ENCODE peak calls at places on chromosomes 2 and 18, in nine cellular contexts. S is spleen; K is left ventricle myocardium inferior; F is CD8-positive, alpha-beta memory T cell; M is foreskin keratinocyte; G is CD8-positive, alpha-beta T cell; Y is esophagus muscularis mucosa; U is NT2/D1; H is pancreas. J is an unnamed sample.

GRCh38 chr2:240141736-240142135 is 1.3 kb upstream of the OTOS start:
- DNase-seq in S (peak; percentile 64), K (no peak), F (no peak), M (no peak), G (no peak), Y (no peak), U (no peak), H (no peak), J (peak; percentile 21)

GRCh38 chr2:39743170-39743851 is 35.7 kb downstream of the THUMPD2 start:
- DNase-seq in S (no peak), K (no peak), F (no peak), M (peak; percentile 46), G (no peak), Y (no peak), U (no peak), H (no peak), J (no peak)

GRCh38 chr18:49447810-49448745 is 12.4 kb downstream of the DYM start:
- DNase-seq in S (no peak), K (no peak), F (peak; percentile 16), M (peak; percentile 27), G (no peak), Y (no peak), U (peak; percentile 73), H (no peak), J (no peak)

GRCh38 chr2:233439191-233439590 is 84.9 kb downstream of the DGKD start:
- DNase-seq in S (peak; percentile 56), K (peak; percentile 50), F (no peak), M (no peak), G (no peak), Y (no peak), U (no peak), H (no peak), J (no peak)

GRCh38 chr2:176814740-176815367 is 397.7 kb upstream of the HNRNPA3 start:
- DNase-seq in S (no peak), K (no peak), F (no peak), M (peak; percentile 2), G (no peak), Y (no peak), U (no peak), H (no peak), J (no peak)

GRCh38 chr2:118251427-118251826 is 163.2 kb downstream of the INSIG2 start:
- DNase-seq in S (no peak), K (no peak), F (no peak), M (no peak), G (no peak), Y (no peak), U (peak; percentile 20), H (no peak), J (no peak)

GRCh38 chr2:98538280-98539041 is 69.9 kb downstream of the COA5 start:
- DNase-seq in S (no peak), K (no peak), F (no peak), M (no peak), G (no peak), Y (peak; percentile 45), U (no peak), H (no peak), J (no peak)

GRCh38 chr18:79961527-79962291 is 2.7 kb upstream of the HSBP1L1 start:
- DNase-seq in S (peak; percentile 76), K (no peak), F (no peak), M (no peak), G (no peak), Y (no peak), U (no peak), H (no peak), J (no peak)

GRCh38 chr2:159635006-159635746 is 18.8 kb upstream of the BAZ2B start:
- DNase-seq in S (no peak), K (no peak), F (no peak), M (no peak), G (no peak), Y (no peak), U (no peak), H (no peak), J (no peak)

GRCh38 chr2:45404807-45405297 is 206.2 kb downstream of the SRBD1 start:
- DNase-seq in S (no peak), K (no peak), F (no peak), M (no peak), G (no peak), Y (no peak), U (no peak), H (no peak), J (no peak)

GRCh38 chr2:183349046-183349445 is 224.8 kb downstream of the NUP35 start:
- DNase-seq in S (no peak), K (no peak), F (no peak), M (no peak), G (no peak), Y (no peak), U (no peak), H (no peak), J (no peak)

DNA sequence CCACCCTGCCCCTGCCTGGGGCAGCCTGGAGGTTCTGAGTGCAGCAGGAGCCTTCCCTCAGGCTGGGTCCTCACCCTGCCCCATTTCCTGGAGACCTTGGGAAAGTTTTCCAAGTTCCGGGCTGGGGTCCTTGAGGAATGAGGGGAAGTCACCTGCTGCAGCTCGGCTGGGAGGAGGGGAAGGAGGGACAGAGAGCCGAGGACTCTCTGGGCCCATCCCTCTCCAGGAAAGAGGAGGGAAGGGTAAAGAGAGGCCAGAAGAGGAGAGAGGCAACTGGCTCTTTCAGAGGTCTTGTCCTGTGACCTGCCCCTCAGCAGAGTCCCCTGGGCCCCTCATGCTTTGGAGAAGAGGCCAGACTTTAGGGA is 144.2 kb upstream of the HAAO start:
- DNase-seq in S (peak; percentile 50), K (no peak), F (no peak), M (no peak), G (no peak), Y (no peak), U (no peak), H (no peak), J (no peak)
- H3K4me1 ChIP-seq in S (peaks cover 14% of the 10 kb centered on the region), K (peaks cover 75% of the 10 kb centered on the region), F (no peaks in the 10 kb centered on the region), M (peaks cover 18% of the 10 kb centered on the region), G (no peaks in the 10 kb centered on the region), Y (peaks cover 65% of the 10 kb centered on the region), U (peaks cover 16% of the 10 kb centered on the region), H (no peaks in the 10 kb centered on the region), J (peaks cover 31% of the 10 kb centered on the region)

GRCh38 chr2:54599326-54599710 is 124.1 kb upstream of the EML6 start:
- DNase-seq in S (no peak), K (no peak), F (no peak), M (no peak), G (no peak), Y (no peak), U (no peak), H (no peak), J (no peak)

GRCh38 chr2:54603357-54603756 is 120.1 kb upstream of the EML6 start:
- DNase-seq in S (no peak), K (no peak), F (no peak), M (no peak), G (no peak), Y (no peak), U (no peak), H (no peak), J (no peak)

GRCh38 chr2:54599914-54600313 is 123.5 kb upstream of the EML6 start:
- DNase-seq in S (no peak), K (peak; percentile 70), F (no peak), M (peak; percentile 85), G (no peak), Y (no peak), U (no peak), H (no peak), J (peak; percentile 82)

GRCh38 chr2:54602736-54603322 is 120.6 kb upstream of the EML6 start:
- DNase-seq in S (no peak), K (no peak), F (no peak), M (no peak), G (no peak), Y (no peak), U (no peak), H (no peak), J (no peak)

DNA sequence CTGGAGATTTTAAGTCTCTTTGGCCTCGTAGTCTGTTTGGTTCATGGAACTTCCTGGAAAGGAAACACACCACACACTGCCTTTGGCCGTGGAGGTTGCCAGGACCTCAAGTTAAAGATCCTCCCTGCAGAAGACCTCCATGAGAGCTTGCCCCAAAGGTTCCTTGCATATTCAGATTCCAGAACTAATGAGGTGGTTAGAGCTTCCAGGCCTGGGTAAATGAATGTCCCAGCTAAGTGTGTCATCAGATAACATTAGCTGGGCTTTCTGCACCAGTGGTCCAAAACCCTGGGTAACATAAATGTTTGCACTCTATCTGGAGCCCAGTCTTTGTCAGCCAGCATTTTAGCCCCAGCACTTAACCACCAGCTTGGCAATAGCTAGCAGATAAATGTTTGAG is 122.1 kb upstream of the EML6 start:
- DNase-seq in S (no peak), K (no peak), F (no peak), M (no peak), G (no peak), Y (no peak), U (no peak), H (no peak), J (no peak)
- H3K4me1 ChIP-seq in S (peaks cover 82% of the 10 kb centered on the region), K (peaks cover 100% of the 10 kb centered on the region), F (peaks cover 100% of the 10 kb centered on the region), M (peaks cover 13% of the 10 kb centered on the region), G (peaks cover 100% of the 10 kb centered on the region), Y (peaks cover 100% of the 10 kb centered on the region), U (no peaks in the 10 kb centered on the region), H (peaks cover 77% of the 10 kb centered on the region), J (peaks cover 91% of the 10 kb centered on the region)

DNA sequence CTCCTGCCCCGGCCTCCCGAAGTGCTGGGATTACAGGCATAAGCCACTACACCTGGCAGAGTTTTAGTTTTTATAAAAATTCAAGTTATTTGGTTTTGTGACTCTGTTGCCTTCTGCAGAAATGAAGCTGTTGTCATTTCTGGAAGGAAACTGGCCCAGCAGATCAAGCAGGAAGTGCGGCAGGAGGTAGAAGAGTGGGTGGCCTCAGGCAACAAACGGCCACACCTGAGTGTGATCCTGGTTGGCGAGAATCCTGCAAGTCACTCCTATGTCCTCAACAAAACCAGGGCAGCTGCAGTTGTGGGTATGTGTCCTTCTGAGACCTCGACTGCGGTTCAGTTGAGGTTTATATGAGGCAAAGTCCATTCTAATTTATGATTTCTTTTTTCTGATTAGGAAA is 7.2 kb downstream of the MTHFD2 start:
- DNase-seq in S (no peak), K (no peak), F (no peak), M (no peak), G (no peak), Y (no peak), U (no peak), H (peak; percentile 39), J (no peak)
- H3K4me1 ChIP-seq in S (peaks cover 38% of the 10 kb centered on the region), K (peaks cover 67% of the 10 kb centered on the region), F (peaks cover 29% of the 10 kb centered on the region), M (peaks cover 28% of the 10 kb centered on the region), G (peaks cover 26% of the 10 kb centered on the region), Y (peaks cover 25% of the 10 kb centered on the region), U (peaks cover 2% of the 10 kb centered on the region), H (peaks cover 31% of the 10 kb centered on the region), J (peaks cover 4% of the 10 kb centered on the region)

GRCh38 chr2:36403675-36404230 is 48.2 kb downstream of the CRIM1 start:
- DNase-seq in S (no peak), K (no peak), F (no peak), M (peak; percentile 92), G (no peak), Y (no peak), U (no peak), H (no peak), J (no peak)

GRCh38 chr2:36406296-36406695 is 50.7 kb downstream of the CRIM1 start:
- DNase-seq in S (no peak), K (no peak), F (no peak), M (no peak), G (no peak), Y (no peak), U (no peak), H (no peak), J (no peak)

GRCh38 chr2:36405183-36405582 is 49.6 kb downstream of the CRIM1 start:
- DNase-seq in S (no peak), K (no peak), F (no peak), M (no peak), G (no peak), Y (no peak), U (no peak), H (no peak), J (no peak)

GRCh38 chr2:36404754-36405153 is 49.2 kb downstream of the CRIM1 start:
- DNase-seq in S (no peak), K (no peak), F (no peak), M (no peak), G (no peak), Y (no peak), U (no peak), H (no peak), J (no peak)

GRCh38 chr2:36404312-36404711 is 48.7 kb downstream of the CRIM1 start:
- DNase-seq in S (no peak), K (no peak), F (no peak), M (peak; percentile 62), G (no peak), Y (no peak), U (no peak), H (no peak), J (no peak)
- H3K4me1 ChIP-seq in S (peaks cover 39% of the 10 kb centered on the region), K (peaks cover 52% of the 10 kb centered on the region), F (no peaks in the 10 kb centered on the region), M (peaks cover 35% of the 10 kb centered on the region), G (no peaks in the 10 kb centered on the region), Y (peaks cover 76% of the 10 kb centered on the region), U (peaks cover 3% of the 10 kb centered on the region), H (peaks cover 7% of the 10 kb centered on the region), J (peaks cover 15% of the 10 kb centered on the region)

J was measured in kidney.